ENCODE peak calls at places on chromosomes 2 and 18, in eight cellular contexts. P is transverse colon, C is A549, E is suprapubic skin, Z is tibial nerve, Q is K562, H is sigmoid colon, N is SK-N-SH. L is an unnamed sample. For H3K4me1, the result is how much of the 10 kb centered on the place peaks cover.

GRCh38 chr2:233059797-233060499 is at the start of gene INPP5D:
- DNase-seq in H (peak), N (no peak), E (peak), C (no peak), Q (peak), P (peak), Z (no peak), L (peak)

GRCh38 chr2:12861344-12861942 is 144.7 kb downstream of the TRIB2 start:
- DNase-seq in Z (no peak), E (no peak), H (no peak), P (no peak), N (no peak), Q (no peak), C (no peak), L (no peak)

GRCh38 chr2:224884188-224884587 is 158.1 kb downstream of the DOCK10 start:
- DNase-seq in Z (no peak), E (no peak), N (peak), P (no peak), C (peak), Q (no peak), H (no peak), L (no peak)

GRCh38 chr2:23707096-23707495 is 219.8 kb downstream of the ATAD2B start:
- DNase-seq in N (no peak), H (no peak), Z (no peak), Q (no peak), P (no peak), E (no peak), C (no peak), L (no peak)

GRCh38 chr2:9771481-9772017 is 71.7 kb upstream of the TAF1B start:
- DNase-seq in N (peak), C (peak), Q (no peak), P (no peak), E (peak), H (no peak), Z (no peak), L (no peak)

GRCh38 chr2:112869258-112869842 is 32.8 kb upstream of the IL1B start:
- DNase-seq in Q (peak), N (no peak), E (peak), Z (peak), C (peak), H (no peak), P (peak), L (peak)

GRCh38 chr2:231223458-231223970 is 25.1 kb downstream of the ARMC9 start:
- DNase-seq in Q (no peak), P (no peak), N (no peak), Z (no peak), C (no peak), E (no peak), H (peak), L (no peak)

GRCh38 chr2:100757621-100758394 is 62.1 kb upstream of the NPAS2 start:
- DNase-seq in P (no peak), N (no peak), C (peak), Z (no peak), Q (no peak), H (peak), E (no peak), L (no peak)

GRCh38 chr2:112182581-112183034 is 44.4 kb downstream of the FBLN7 start:
- DNase-seq in Z (no peak), H (no peak), P (no peak), N (no peak), C (no peak), E (no peak), Q (no peak), L (no peak)

GRCh38 chr2:118841828-118842461 is 5.5 kb downstream of the EN1 start:
- DNase-seq in Q (no peak), H (no peak), C (no peak), P (no peak), Z (no peak), E (no peak), N (peak), L (no peak)

GRCh38 chr18:61600422-61600821 is 267.2 kb downstream of the CDH20 start:
- DNase-seq in E (no peak), Z (no peak), P (no peak), N (no peak), H (no peak), C (no peak), Q (no peak), L (no peak)

GRCh38 chr2:64766841-64767669 is 113.3 kb upstream of the SERTAD2 start:
- DNase-seq in H (no peak), P (no peak), N (peak), Z (no peak), E (no peak), Q (peak), C (no peak), L (no peak)

GRCh38 chr2:23590227-23590869 is 205.4 kb downstream of the KLHL29 start:
- DNase-seq in Z (no peak), N (no peak), P (no peak), H (peak), E (no peak), Q (no peak), C (no peak), L (no peak)

GRCh38 chr2:27307545-27308358 is 493 bp downstream of the UCN start:
- DNase-seq in P (no peak), E (no peak), Q (no peak), C (no peak), Z (no peak), H (no peak), N (peak), L (no peak)

GRCh38 chr18:48022531-48023330 is 92.3 kb upstream of the SMAD2 start:
- DNase-seq in N (peak), E (no peak), P (no peak), H (peak), C (peak), Z (no peak), Q (peak), L (no peak)

GRCh38 chr2:714005-714741 is 37.0 kb upstream of the TMEM18 start:
- DNase-seq in P (peak), Q (peak), E (no peak), C (peak), Z (no peak), N (peak), H (no peak), L (peak)

GRCh38 chr2:41947701-41948396 is 100.0 kb upstream of the PKDCC start:
- DNase-seq in H (no peak), C (no peak), E (no peak), Q (peak), P (no peak), Z (no peak), N (peak), L (no peak)

GRCh38 chr2:160418398-160418765 is 75.2 kb downstream of the RBMS1 start:
- DNase-seq in C (no peak), Z (no peak), N (no peak), H (no peak), Q (no peak), E (no peak), P (no peak), L (no peak)
- TF ChIP-seq EP300 in C (no peak), Z (no peak), N (no peak), H (no peak), Q (no peak), E (no peak), P (no peak), L (no peak)

DNA sequence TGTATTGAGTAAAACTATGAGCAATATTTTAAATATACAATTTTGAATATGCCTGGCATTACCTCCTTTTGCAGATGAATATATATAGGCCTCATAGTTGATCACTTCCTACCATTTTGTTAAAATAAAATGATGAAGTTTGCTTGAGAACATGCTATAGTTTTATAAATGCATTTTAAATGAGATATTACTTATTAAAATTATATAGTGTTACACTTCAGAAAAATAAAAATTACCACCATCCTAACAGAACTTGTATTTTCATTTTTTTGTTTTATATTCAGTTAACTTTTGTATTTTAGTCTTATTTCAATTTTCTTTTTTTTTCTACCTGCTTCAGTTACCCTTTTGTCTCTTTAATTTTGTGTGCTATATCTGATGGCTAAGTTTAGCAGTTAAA is 426.9 kb downstream of the PARD3B start:
- DNase-seq in N (no peak), C (no peak), P (no peak), H (no peak), E (no peak), Q (no peak), Z (no peak), L (no peak)
- H3K4me1 ChIP-seq in N (under half), C (under half), P (under half), H (under half), E (under half), Q (under half), Z (under half), L (under half)

GRCh38 chr2:169509955-169510354 is 453 bp downstream of the KLHL41 start:
- DNase-seq in H (no peak), Q (peak), Z (no peak), N (no peak), P (no peak), E (no peak), C (no peak), L (no peak)

GRCh38 chr2:169507698-169508097 is 1.8 kb upstream of the KLHL41 start:
- DNase-seq in H (no peak), P (no peak), C (peak), E (no peak), N (no peak), Q (no peak), Z (no peak), L (no peak)

GRCh38 chr2:169511818-169512217 is 2.3 kb downstream of the KLHL41 start:
- DNase-seq in E (no peak), C (no peak), Q (no peak), H (no peak), P (no peak), N (no peak), Z (no peak), L (no peak)

GRCh38 chr2:169512525-169512924 is 3.0 kb downstream of the KLHL41 start:
- DNase-seq in H (no peak), Q (no peak), Z (no peak), N (no peak), C (no peak), E (no peak), P (no peak), L (no peak)

DNA sequence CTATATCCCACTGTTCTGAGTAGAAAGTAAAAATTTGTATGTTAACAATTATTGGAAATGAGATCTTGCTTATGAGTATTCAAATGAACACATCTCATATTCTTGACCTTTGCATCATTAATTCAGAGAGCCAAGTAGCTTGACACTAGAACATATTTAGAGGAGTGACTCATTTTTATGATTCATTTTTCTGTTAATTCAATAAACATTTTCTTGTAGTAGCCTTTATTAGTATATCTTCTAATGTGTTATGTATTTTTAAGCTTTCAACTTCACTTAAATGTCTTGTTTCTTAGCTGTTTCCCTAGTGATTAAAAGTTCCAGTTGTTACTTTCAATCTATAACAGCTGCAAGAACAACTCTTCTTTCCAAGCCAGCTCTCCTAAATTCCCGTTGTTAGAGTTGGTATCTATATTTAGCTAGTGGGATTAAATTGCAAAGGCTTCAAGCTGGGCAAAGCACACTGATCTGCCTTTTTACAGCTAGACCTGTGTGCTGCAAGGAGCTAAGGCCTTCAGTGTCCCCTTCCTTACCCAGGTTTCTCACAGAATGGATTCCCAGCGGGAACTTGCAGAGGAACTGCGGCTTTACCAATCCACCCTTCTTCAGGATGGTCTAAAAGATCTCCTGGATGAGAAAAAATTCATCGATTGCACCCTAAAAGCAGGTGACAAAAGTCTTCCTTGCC is at the start of gene KLHL41:
- DNase-seq in N (no peak), P (no peak), H (no peak), C (no peak), Q (no peak), Z (no peak), E (no peak), L (no peak)
- H3K4me3 ChIP-seq in N (no peak), P (no peak), H (no peak), C (no peak), Q (no peak), Z (no peak), E (no peak), L (no peak)

GRCh38 chr2:229921101-229921891 is 513 bp downstream of the TRIP12 start:
- DNase-seq in H (peak), C (peak), N (peak), P (peak), Z (peak), Q (peak), E (peak), L (peak)
- TF ChIP-seq EP300 in H (no peak), C (no peak), N (no peak), P (no peak), Z (no peak), Q (no peak), E (no peak), L (no peak)

GRCh38 chr2:238227587-238228032 is 12.2 kb downstream of the HES6 start:
- DNase-seq in H (no peak), Q (no peak), P (no peak), E (no peak), C (no peak), Z (no peak), N (no peak), L (no peak)
- H3K4me1 ChIP-seq in H (half or more), Q (under half), P (under half), E (under half), C (under half), Z (half or more), N (under half), L (half or more)

GRCh38 chr18:62773691-62774090 is 58.4 kb downstream of the PHLPP1 start:
- DNase-seq in P (no peak), E (no peak), Z (no peak), N (no peak), C (no peak), H (no peak), Q (no peak), L (no peak)
- H3K4me3 ChIP-seq in P (no peak), E (no peak), Z (no peak), N (no peak), C (no peak), H (no peak), Q (no peak), L (no peak)

DNA sequence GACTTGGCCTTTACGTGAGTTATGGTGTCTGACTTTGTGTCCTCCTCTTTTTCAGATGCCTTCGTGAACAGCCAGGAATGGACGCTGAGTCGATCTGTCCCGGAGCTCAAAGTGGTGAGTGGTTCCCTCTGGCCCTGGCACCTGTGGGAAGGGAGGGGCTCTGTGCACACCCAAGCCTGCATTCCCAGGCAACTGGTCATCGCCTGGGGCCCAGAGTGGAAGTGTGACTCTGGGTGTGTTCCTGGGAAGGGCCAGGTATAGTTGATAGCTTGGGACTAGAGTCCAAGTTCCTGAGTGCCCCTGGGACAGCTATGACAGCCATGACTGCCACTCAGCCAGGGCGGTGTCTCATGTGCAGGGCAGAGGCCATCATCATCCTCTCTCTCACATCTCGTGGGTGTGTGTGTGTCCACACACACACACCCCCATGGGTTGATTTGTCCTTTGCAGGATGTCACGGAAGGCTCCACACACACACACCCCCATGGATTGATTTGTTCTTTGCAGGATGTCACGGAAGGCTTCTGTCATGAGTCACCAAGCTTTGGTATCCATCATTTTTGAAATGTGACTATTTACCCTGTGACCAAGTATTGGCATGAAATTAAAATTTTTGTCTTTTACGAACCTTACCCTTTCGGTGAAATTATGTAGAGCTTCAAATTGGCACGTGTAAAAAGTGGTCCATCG is 215.4 kb downstream of the AGAP1 start:
- DNase-seq in N (no peak), Z (no peak), P (peak), E (no peak), C (peak), H (peak), Q (no peak), L (peak)
- TF ChIP-seq EP300 in N (no peak), Z (no peak), P (peak), E (no peak), C (no peak), H (no peak), Q (no peak), L (no peak)

DNA sequence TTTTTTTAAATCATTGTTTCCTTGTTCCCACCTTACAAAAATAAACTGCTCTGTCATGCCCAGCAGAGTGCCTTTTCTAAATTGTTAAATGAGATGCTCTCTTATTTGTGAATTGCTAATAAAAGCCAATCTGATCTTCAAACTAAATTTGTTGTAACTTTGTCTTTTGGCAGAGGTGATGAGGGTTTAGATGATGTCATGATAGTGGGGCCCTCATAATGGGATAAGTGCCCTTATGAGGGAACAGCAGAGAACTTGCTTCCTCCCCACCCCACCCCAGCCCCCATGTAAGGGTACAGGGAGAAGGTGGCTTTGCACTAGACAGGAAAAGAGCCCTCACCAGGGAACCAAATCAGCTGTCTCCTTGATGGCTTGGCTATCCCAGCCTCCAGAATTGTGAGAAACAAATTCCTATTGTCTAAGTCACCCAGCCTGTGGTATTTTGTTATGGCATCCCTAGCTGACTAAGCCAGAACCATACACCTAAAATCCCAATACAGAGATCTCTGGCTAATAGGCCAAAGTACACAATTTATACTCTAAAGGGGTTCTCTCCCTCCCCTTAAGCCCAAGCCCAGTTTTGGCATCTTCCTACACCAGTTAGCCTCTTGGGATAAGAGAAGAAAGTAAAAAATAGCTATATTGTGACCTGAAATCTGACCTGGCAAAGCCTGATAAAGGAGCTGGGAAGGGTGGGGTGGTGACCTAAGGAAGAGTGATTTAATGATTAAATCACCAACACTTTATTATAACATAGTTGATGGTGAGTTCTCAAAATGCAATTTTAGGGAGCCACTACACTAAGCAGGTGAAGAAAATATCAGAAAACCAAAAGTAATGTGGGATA is 40.3 kb upstream of the HNRNPA3 start:
- DNase-seq in H (no peak), Z (no peak), E (no peak), C (peak), Q (no peak), N (no peak), P (no peak), L (no peak)
- H3K4me1 ChIP-seq in H (under half), Z (under half), E (under half), C (half or more), Q (under half), N (under half), P (under half), L (under half)

GRCh38 chr2:55712477-55713060 is 18.9 kb upstream of the PNPT1 start:
- DNase-seq in N (no peak), C (no peak), Z (no peak), P (no peak), H (no peak), Q (no peak), E (no peak), L (no peak)
- H3K4me3 ChIP-seq in N (no peak), C (no peak), Z (no peak), P (no peak), H (no peak), Q (no peak), E (no peak), L (no peak)

GRCh38 chr2:237171396-237171795 is 85.7 kb downstream of the COPS8 start:
- DNase-seq in E (no peak), N (no peak), Q (no peak), Z (no peak), C (peak), P (no peak), H (peak), L (no peak)
- TF ChIP-seq EP300 in E (no peak), N (peak), Q (no peak), Z (no peak), C (no peak), P (no peak), H (no peak), L (no peak)